ENCODE peak calls at places on chromosomes 1 and 21, in four cellular contexts. S is MM.1S, M is endothelial cell of umbilical vein, A is PC-3. D is an unnamed sample.

GRCh38 chr1:229454056-229454455 is 20.2 kb upstream of the ACTA1 start:
- DNase-seq in S (no peak), M (no peak), A (no peak), D (no peak)

GRCh38 chr1:84174051-84174556 is 30.0 kb downstream of the PRKACB start:
- DNase-seq in S (no peak), M (peak), A (peak), D (peak)

GRCh38 chr1:27940297-27940696 is 5.5 kb downstream of the SMPDL3B start:
- DNase-seq in S (no peak), M (peak), A (peak), D (peak)

GRCh38 chr21:38240121-38240520 is 16.7 kb upstream of the KCNJ15 start:
- DNase-seq in S (no peak), M (peak), A (no peak), D (no peak)

GRCh38 chr1:41662656-41663437 is 178.4 kb upstream of the EDN2 start:
- DNase-seq in S (no peak), M (no peak), A (peak), D (peak)

GRCh38 chr1:209705033-209705589 is 465 bp downstream of the HSD11B1 start:
- DNase-seq in S (no peak), M (no peak), A (no peak), D (no peak)

GRCh38 chr1:111201275-111202090 is 1.0 kb upstream of the DENND2D start:
- DNase-seq in S (no peak), M (no peak), A (no peak), D (no peak)

GRCh38 chr1:204223129-204223860 is 9.5 kb upstream of the GOLT1A start:
- DNase-seq in S (no peak), M (no peak), A (no peak), D (no peak)

GRCh38 chr1:161481624-161482392 is 23.4 kb upstream of the FCGR2A start:
- DNase-seq in S (no peak), M (no peak), A (peak), D (no peak)
- TF ChIP-seq CTCF in S (no peak), M (no peak), A (no peak), D (no peak)

DNA sequence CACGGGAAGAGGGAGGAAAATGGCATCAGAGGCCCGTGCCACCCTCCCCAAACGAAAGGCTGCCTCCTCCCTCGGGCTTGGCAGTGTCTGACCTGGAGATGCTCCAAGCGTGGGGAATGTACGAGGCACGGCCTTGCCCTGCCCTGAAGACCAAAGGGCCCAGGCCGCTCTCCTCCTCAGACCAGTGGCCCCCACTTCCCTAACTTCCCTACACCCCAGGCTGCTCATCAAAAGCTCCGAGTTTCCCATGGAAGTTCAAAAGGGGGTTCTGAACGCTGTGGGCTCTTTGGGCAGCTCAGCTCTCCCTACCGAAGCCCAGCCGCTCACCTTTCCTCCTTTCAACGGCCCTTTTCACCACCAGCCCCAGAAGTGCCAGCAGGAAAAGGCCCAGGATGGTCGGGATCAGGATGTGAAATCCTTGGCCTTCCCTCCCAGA is 11.8 kb downstream of the FCMR start:
- DNase-seq in S (no peak), M (no peak), A (no peak), D (no peak)
- H3K9ac ChIP-seq in S (no peak), M (no peak), A (peak), D (peak)

GRCh38 chr21:44423941-44424607 is 31.2 kb upstream of the LRRC3 start:
- DNase-seq in S (no peak), M (no peak), A (no peak), D (no peak)
- H3K27ac ChIP-seq in S (no peak), M (no peak), A (no peak), D (no peak)

GRCh38 chr21:26965567-26966359 is 1.1 kb downstream of the ADAMTS5 start:
- DNase-seq in S (no peak), M (no peak), A (no peak), D (peak)
- TF ChIP-seq CTCF in S (no peak), M (no peak), A (no peak), D (peak)

D was measured in fibroblast of lung.